ENCODE peak calls at places on chromosomes 5 and 9, in five cellular contexts. One of them, this sample, is unnamed.

GRCh38 chr9:6708732-6709131 is 49.0 kb upstream of the KDM4C start:
- DNase-seq in A549: no peak
- DNase-seq in lung: no peak
- DNase-seq in heart right ventricle: no peak
- DNase-seq in IMR-90: no peak
- DNase-seq in this sample: no peak

GRCh38 chr5:135028791-135029467 is 5.1 kb downstream of the PITX1 start:
- DNase-seq in A549: no peak
- DNase-seq in lung: no peak
- DNase-seq in heart right ventricle: no peak
- DNase-seq in IMR-90: no peak
- DNase-seq in this sample: no peak

GRCh38 chr5:42715791-42716190 is 40.8 kb upstream of the CCDC152 start:
- DNase-seq in A549: no peak
- DNase-seq in lung: no peak
- DNase-seq in heart right ventricle: no peak
- DNase-seq in IMR-90: no peak
- DNase-seq in this sample: no peak

GRCh38 chr5:3827624-3828023 is 232.0 kb downstream of the IRX1 start:
- DNase-seq in A549: no peak
- DNase-seq in lung: no peak
- DNase-seq in heart right ventricle: no peak
- DNase-seq in IMR-90: no peak
- DNase-seq in this sample: no peak

GRCh38 chr5:71996789-71997188 is 110.5 kb upstream of the MAP1B start:
- DNase-seq in A549: no peak
- DNase-seq in lung: no peak
- DNase-seq in heart right ventricle: no peak
- DNase-seq in IMR-90: no peak
- DNase-seq in this sample: no peak

GRCh38 chr5:152271420-152271819 is 133.7 kb downstream of the NMUR2 start:
- DNase-seq in A549: peak; percentile 26
- DNase-seq in lung: no peak
- DNase-seq in heart right ventricle: peak; percentile 46
- DNase-seq in IMR-90: no peak
- DNase-seq in this sample: peak; percentile 33

GRCh38 chr5:171521219-171521633 is 101.8 kb downstream of the FGF18 start:
- DNase-seq in A549: peak; percentile 71
- DNase-seq in lung: peak; percentile 50
- DNase-seq in heart right ventricle: no peak
- DNase-seq in IMR-90: peak; percentile 92
- DNase-seq in this sample: no peak

GRCh38 chr5:42807722-42808447 is 3.8 kb downstream of the SELENOP start:
- DNase-seq in A549: no peak
- DNase-seq in lung: no peak
- DNase-seq in heart right ventricle: no peak
- DNase-seq in IMR-90: peak; percentile 4
- DNase-seq in this sample: peak; percentile 37

GRCh38 chr5:112563169-112563826 is 144.2 kb upstream of the EPB41L4A start:
- DNase-seq in A549: no peak
- DNase-seq in lung: no peak
- DNase-seq in heart right ventricle: no peak
- DNase-seq in IMR-90: no peak
- DNase-seq in this sample: no peak

GRCh38 chr9:77841739-77842386 is 189.7 kb downstream of the GNAQ start:
- DNase-seq in A549: peak; percentile 24
- DNase-seq in lung: no peak
- DNase-seq in heart right ventricle: no peak
- DNase-seq in IMR-90: no peak
- DNase-seq in this sample: no peak

GRCh38 chr5:107203231-107203630 is 467.5 kb downstream of the EFNA5 start:
- DNase-seq in A549: no peak
- DNase-seq in lung: no peak
- DNase-seq in heart right ventricle: no peak
- DNase-seq in IMR-90: no peak
- DNase-seq in this sample: no peak

GRCh38 chr9:27194401-27195091 is 85.5 kb downstream of the TEK start:
- DNase-seq in A549: peak; percentile 9
- DNase-seq in lung: no peak
- DNase-seq in heart right ventricle: no peak
- DNase-seq in IMR-90: peak; percentile 87
- DNase-seq in this sample: no peak

GRCh38 chr5:176954050-176954449 is 52.5 kb downstream of the UIMC1 start:
- DNase-seq in A549: no peak
- DNase-seq in lung: no peak
- DNase-seq in heart right ventricle: no peak
- DNase-seq in IMR-90: no peak
- DNase-seq in this sample: no peak

GRCh38 chr9:19551124-19551929 is 142.5 kb downstream of the ACER2 start:
- DNase-seq in A549: no peak
- DNase-seq in lung: no peak
- DNase-seq in heart right ventricle: no peak
- DNase-seq in IMR-90: peak; percentile 2
- DNase-seq in this sample: no peak

GRCh38 chr5:126680215-126680817 is 79.6 kb downstream of the PHAX start:
- DNase-seq in A549: no peak
- DNase-seq in lung: no peak
- DNase-seq in heart right ventricle: no peak
- DNase-seq in IMR-90: peak; percentile 19
- DNase-seq in this sample: no peak

GRCh38 chr5:123091258-123091987 is 2.4 kb downstream of the PRDM6 start:
- DNase-seq in A549: no peak
- DNase-seq in lung: no peak
- DNase-seq in heart right ventricle: no peak
- DNase-seq in IMR-90: peak; percentile 15
- DNase-seq in this sample: no peak

GRCh38 chr9:108070861-108071260 is 581.3 kb upstream of the KLF4 start:
- DNase-seq in A549: no peak
- DNase-seq in lung: no peak
- DNase-seq in heart right ventricle: no peak
- DNase-seq in IMR-90: no peak
- DNase-seq in this sample: no peak

GRCh38 chr5:34459908-34460307 is 196.2 kb upstream of the RAI14 start:
- DNase-seq in A549: no peak
- DNase-seq in lung: no peak
- DNase-seq in heart right ventricle: no peak
- DNase-seq in IMR-90: no peak
- DNase-seq in this sample: no peak

GRCh38 chr9:95623614-95624013 is 106.8 kb upstream of the PTCH1 start:
- DNase-seq in A549: no peak
- DNase-seq in lung: no peak
- DNase-seq in heart right ventricle: no peak
- DNase-seq in IMR-90: no peak
- DNase-seq in this sample: no peak

GRCh38 chr5:38506302-38506701 is 50.1 kb downstream of the LIFR start:
- DNase-seq in A549: no peak
- DNase-seq in lung: no peak
- DNase-seq in heart right ventricle: no peak
- DNase-seq in IMR-90: no peak
- DNase-seq in this sample: no peak

GRCh38 chr9:136960212-136960937 is 8.3 kb downstream of the LCN12 start:
- DNase-seq in A549: no peak
- DNase-seq in lung: no peak
- DNase-seq in heart right ventricle: no peak
- DNase-seq in IMR-90: no peak
- DNase-seq in this sample: no peak

GRCh38 chr5:135033866-135034185 is 202 bp downstream of the PITX1 start:
- DNase-seq in A549: no peak
- DNase-seq in lung: no peak
- DNase-seq in heart right ventricle: no peak
- DNase-seq in IMR-90: no peak
- DNase-seq in this sample: no peak

GRCh38 chr9:98075332-98075805 is 18.8 kb downstream of the NANS start:
- DNase-seq in A549: peak; percentile 58
- DNase-seq in lung: no peak
- DNase-seq in heart right ventricle: no peak
- DNase-seq in IMR-90: peak; percentile 78
- DNase-seq in this sample: no peak

GRCh38 chr5:179405426-179406030 is 60.3 kb upstream of the ADAMTS2 start:
- DNase-seq in A549: no peak
- DNase-seq in lung: no peak
- DNase-seq in heart right ventricle: no peak
- DNase-seq in IMR-90: no peak
- DNase-seq in this sample: no peak

GRCh38 chr5:31757813-31758212 is 118.9 kb downstream of the PDZD2 start:
- DNase-seq in A549: no peak
- DNase-seq in lung: no peak
- DNase-seq in heart right ventricle: no peak
- DNase-seq in IMR-90: no peak
- DNase-seq in this sample: no peak

GRCh38 chr9:4117835-4118610 is 181.8 kb downstream of the GLIS3 start:
- DNase-seq in A549: peak; percentile 31
- DNase-seq in lung: no peak
- DNase-seq in heart right ventricle: no peak
- DNase-seq in IMR-90: no peak
- DNase-seq in this sample: no peak

GRCh38 chr5:157918811-157919742 is 60.1 kb upstream of the CLINT1 start:
- DNase-seq in A549: peak; percentile 13
- DNase-seq in lung: peak; percentile 63
- DNase-seq in heart right ventricle: no peak
- DNase-seq in IMR-90: no peak
- DNase-seq in this sample: no peak

GRCh38 chr5:93311825-93312224 is 269.2 kb downstream of the NR2F1-AS1 start:
- DNase-seq in A549: no peak
- DNase-seq in lung: no peak
- DNase-seq in heart right ventricle: no peak
- DNase-seq in IMR-90: no peak
- DNase-seq in this sample: no peak

GRCh38 chr5:54275361-54275760 is 35.0 kb downstream of the ARL15 start:
- DNase-seq in A549: no peak
- DNase-seq in lung: no peak
- DNase-seq in heart right ventricle: no peak
- DNase-seq in IMR-90: peak; percentile 65
- DNase-seq in this sample: no peak

GRCh38 chr9:93859431-93860215 is 95.5 kb downstream of the BARX1 start:
- DNase-seq in A549: no peak
- DNase-seq in lung: no peak
- DNase-seq in heart right ventricle: no peak
- DNase-seq in IMR-90: no peak
- DNase-seq in this sample: no peak

GRCh38 chr9:6096821-6097220 is 81.4 kb upstream of the RANBP6 start:
- DNase-seq in A549: peak; percentile 26
- DNase-seq in lung: no peak
- DNase-seq in heart right ventricle: no peak
- DNase-seq in IMR-90: peak; percentile 62
- DNase-seq in this sample: no peak

GRCh38 chr5:135343417-135343816 is 55.6 kb downstream of the MACROH2A1 start:
- DNase-seq in A549: no peak
- DNase-seq in lung: no peak
- DNase-seq in heart right ventricle: no peak
- DNase-seq in IMR-90: no peak
- DNase-seq in this sample: no peak

GRCh38 chr9:2181794-2182193 is 166.6 kb downstream of the SMARCA2 start:
- DNase-seq in A549: peak; percentile 34
- DNase-seq in lung: no peak
- DNase-seq in heart right ventricle: no peak
- DNase-seq in IMR-90: peak; percentile 7
- DNase-seq in this sample: peak; percentile 29

GRCh38 chr5:173472784-173473278 is 143.6 kb downstream of the BOD1 start:
- DNase-seq in A549: no peak
- DNase-seq in lung: no peak
- DNase-seq in heart right ventricle: no peak
- DNase-seq in IMR-90: peak; percentile 28
- DNase-seq in this sample: peak; percentile 35

GRCh38 chr5:76715734-76716455 is at the start of gene F2R:
- DNase-seq in A549: peak; percentile 69
- DNase-seq in lung: no peak
- DNase-seq in heart right ventricle: peak; percentile 72
- DNase-seq in IMR-90: peak; percentile 70
- DNase-seq in this sample: peak; percentile 42

GRCh38 chr5:7823601-7824000 is 27.3 kb downstream of the CFAP90 start:
- DNase-seq in A549: no peak
- DNase-seq in lung: no peak
- DNase-seq in heart right ventricle: no peak
- DNase-seq in IMR-90: no peak
- DNase-seq in this sample: no peak

GRCh38 chr9:79686381-79687130 is 114.8 kb downstream of the TLE4 start:
- DNase-seq in A549: peak; percentile 40
- DNase-seq in lung: no peak
- DNase-seq in heart right ventricle: no peak
- DNase-seq in IMR-90: peak; percentile 88
- DNase-seq in this sample: peak; percentile 57
- TF ChIP-seq CTCF in A549: no peak
- TF ChIP-seq CTCF in lung: no peak
- TF ChIP-seq CTCF in heart right ventricle: no peak
- TF ChIP-seq CTCF in IMR-90: no peak
- TF ChIP-seq CTCF in this sample: no peak

GRCh38 chr5:56468278-56468677 is 235.1 kb upstream of the ANKRD55 start:
- DNase-seq in A549: no peak
- DNase-seq in lung: no peak
- DNase-seq in heart right ventricle: no peak
- DNase-seq in IMR-90: no peak
- DNase-seq in this sample: no peak

GRCh38 chr5:56467176-56467717 is 234.1 kb upstream of the ANKRD55 start:
- DNase-seq in A549: no peak
- DNase-seq in lung: no peak
- DNase-seq in heart right ventricle: no peak
- DNase-seq in IMR-90: no peak
- DNase-seq in this sample: no peak

GRCh38 chr5:56466136-56466816 is 233.1 kb upstream of the ANKRD55 start:
- DNase-seq in A549: no peak
- DNase-seq in lung: no peak
- DNase-seq in heart right ventricle: no peak
- DNase-seq in IMR-90: no peak
- DNase-seq in this sample: no peak

GRCh38 chr5:56471707-56472106 is 238.6 kb upstream of the ANKRD55 start:
- DNase-seq in A549: no peak
- DNase-seq in lung: no peak
- DNase-seq in heart right ventricle: no peak
- DNase-seq in IMR-90: no peak
- DNase-seq in this sample: no peak

GRCh38 chr5:56470007-56470406 is 236.9 kb upstream of the ANKRD55 start:
- DNase-seq in A549: no peak
- DNase-seq in lung: no peak
- DNase-seq in heart right ventricle: no peak
- DNase-seq in IMR-90: no peak
- DNase-seq in this sample: no peak
- H3K4me1 ChIP-seq in A549: peaks cover 11% of the 10 kb centered on the region
- H3K4me1 ChIP-seq in lung: peaks cover 5% of the 10 kb centered on the region
- H3K4me1 ChIP-seq in heart right ventricle: peaks cover 12% of the 10 kb centered on the region
- H3K4me1 ChIP-seq in IMR-90: peaks cover 15% of the 10 kb centered on the region
- H3K4me1 ChIP-seq in this sample: no peaks in the 10 kb centered on the region

GRCh38 chr5:116297296-116297814 is 212.5 kb downstream of the COMMD10 start:
- DNase-seq in A549: no peak
- DNase-seq in lung: no peak
- DNase-seq in heart right ventricle: no peak
- DNase-seq in IMR-90: no peak
- DNase-seq in this sample: no peak
- TF ChIP-seq CTCF in A549: no peak
- TF ChIP-seq CTCF in lung: no peak
- TF ChIP-seq CTCF in heart right ventricle: no peak
- TF ChIP-seq CTCF in IMR-90: no peak
- TF ChIP-seq CTCF in this sample: no peak

GRCh38 chr9:90857855-90858254 is 56.2 kb downstream of the SYK start:
- DNase-seq in A549: no peak
- DNase-seq in lung: no peak
- DNase-seq in heart right ventricle: no peak
- DNase-seq in IMR-90: no peak
- DNase-seq in this sample: no peak
- H3K4me1 ChIP-seq in A549: no peaks in the 10 kb centered on the region
- H3K4me1 ChIP-seq in lung: no peaks in the 10 kb centered on the region
- H3K4me1 ChIP-seq in heart right ventricle: no peaks in the 10 kb centered on the region
- H3K4me1 ChIP-seq in IMR-90: no peaks in the 10 kb centered on the region
- H3K4me1 ChIP-seq in this sample: no peaks in the 10 kb centered on the region

This sample was measured in adrenal gland.